ENCODE peak calls at places on chromosome 1, in seven cellular contexts. D, N, H, A, X, M and S are unnamed samples.

GRCh38 chr1:167594827-167595226 is 35.2 kb upstream of the RCSD1 start:
- DNase-seq in D (no peak), A (no peak), X (no peak), M (no peak), N (no peak), H (no peak), S (no peak)

GRCh38 chr1:79193211-79194079 is 186.9 kb upstream of the ADGRL4 start:
- DNase-seq in N (peak), X (no peak), A (peak), H (peak), D (peak), M (no peak), S (peak)

GRCh38 chr1:162538815-162539431 is 22.6 kb upstream of the UAP1 start:
- DNase-seq in D (no peak), A (peak), M (no peak), X (no peak), H (no peak), N (no peak), S (no peak)

GRCh38 chr1:26161408-26162219 is 2.7 kb downstream of the FAM110D start:
- DNase-seq in X (peak), N (peak), D (peak), A (no peak), M (peak), H (peak), S (no peak)

GRCh38 chr1:246279402-246279801 is 227.7 kb downstream of the SMYD3 start:
- DNase-seq in M (no peak), N (no peak), A (no peak), X (no peak), D (no peak), H (no peak), S (no peak)

GRCh38 chr1:115284209-115284608 is 53.8 kb downstream of the NGF start:
- DNase-seq in D (no peak), H (no peak), A (no peak), N (no peak), X (no peak), M (no peak), S (no peak)

GRCh38 chr1:229661897-229662296 is 35.9 kb downstream of the URB2 start:
- DNase-seq in D (no peak), N (no peak), H (no peak), A (no peak), M (no peak), X (no peak), S (no peak)

GRCh38 chr1:41397943-41398342 is 36.7 kb downstream of the FOXO6 start:
- DNase-seq in A (no peak), D (no peak), X (no peak), M (no peak), H (no peak), N (no peak), S (no peak)

GRCh38 chr1:183011859-183012258 is 11.4 kb upstream of the LAMC1 start:
- DNase-seq in A (no peak), D (no peak), X (no peak), H (no peak), N (no peak), M (no peak), S (no peak)

GRCh38 chr1:64092851-64093371 is 110.5 kb upstream of the UBE2U start:
- DNase-seq in D (no peak), M (no peak), X (no peak), N (no peak), A (no peak), H (no peak), S (no peak)

GRCh38 chr1:183139281-183139942 is 46.7 kb upstream of the LAMC2 start:
- DNase-seq in A (no peak), D (no peak), H (no peak), X (no peak), N (no peak), M (peak), S (no peak)

GRCh38 chr1:223180803-223181321 is 37.8 kb upstream of the TLR5 start:
- DNase-seq in N (no peak), M (no peak), H (no peak), X (no peak), A (no peak), D (no peak), S (no peak)

GRCh38 chr1:95183952-95184351 is 50.1 kb upstream of the RWDD3 start:
- DNase-seq in A (no peak), N (no peak), M (no peak), D (no peak), X (no peak), H (no peak), S (no peak)

GRCh38 chr1:7299994-7300393 is 471.1 kb upstream of the VAMP3 start:
- DNase-seq in A (no peak), X (no peak), M (peak), H (no peak), D (no peak), N (no peak), S (no peak)

GRCh38 chr1:226978350-226979114 is 38.4 kb downstream of the COQ8A start:
- DNase-seq in X (no peak), M (no peak), H (no peak), A (no peak), N (no peak), D (no peak), S (no peak)

GRCh38 chr1:98420376-98421097 is 241.0 kb upstream of the SNX7 start:
- DNase-seq in D (no peak), N (no peak), H (no peak), A (no peak), X (no peak), M (no peak), S (no peak)

GRCh38 chr1:201504799-201505504 is 2.0 kb downstream of the CSRP1 start:
- DNase-seq in A (no peak), X (no peak), M (peak), D (no peak), H (no peak), N (no peak), S (peak)

GRCh38 chr1:110535985-110536384 is 17.0 kb upstream of the KCNA10 start:
- DNase-seq in M (no peak), A (no peak), N (no peak), H (no peak), X (no peak), D (no peak), S (no peak)

GRCh38 chr1:46134660-46135331 is 2.4 kb upstream of the PIK3R3 start:
- DNase-seq in A (no peak), H (no peak), N (peak), M (peak), X (no peak), D (no peak), S (no peak)

GRCh38 chr1:179742717-179743678 is at the start of gene FAM163A:
- DNase-seq in X (peak), A (no peak), H (peak), N (no peak), M (peak), D (peak), S (no peak)

GRCh38 chr1:7471836-7472235 is 299.3 kb upstream of the VAMP3 start:
- DNase-seq in X (no peak), A (no peak), M (no peak), H (no peak), D (no peak), N (no peak), S (no peak)

GRCh38 chr1:2148691-2149090 is 45.9 kb downstream of the FAAP20 start:
- DNase-seq in H (no peak), D (no peak), M (no peak), X (no peak), A (no peak), N (no peak), S (peak)

GRCh38 chr1:209900734-209901133 is 37.3 kb upstream of the SYT14 start:
- DNase-seq in D (no peak), X (peak), M (no peak), H (no peak), A (no peak), N (no peak), S (no peak)

GRCh38 chr1:209405183-209405823 is 178.2 kb upstream of the CAMK1G start:
- DNase-seq in A (no peak), H (peak), X (no peak), N (no peak), M (no peak), D (no peak), S (no peak)

GRCh38 chr1:56866656-56867055 is 12.1 kb downstream of the C8A start:
- DNase-seq in D (no peak), N (no peak), M (no peak), H (no peak), X (no peak), A (no peak), S (no peak)

GRCh38 chr1:3553166-3553939 is 58.0 kb downstream of the MEGF6 start:
- DNase-seq in X (peak), H (no peak), M (peak), A (no peak), D (no peak), N (no peak), S (no peak)

GRCh38 chr1:54582566-54583306 is 34.7 kb downstream of the ACOT11 start:
- DNase-seq in M (no peak), N (no peak), D (peak), X (peak), A (no peak), H (peak), S (no peak)

GRCh38 chr1:184023133-184023532 is 14.4 kb downstream of the COLGALT2 start:
- DNase-seq in H (no peak), N (no peak), M (no peak), X (no peak), D (no peak), A (no peak), S (no peak)

GRCh38 chr1:216238844-216239243 is 184.4 kb downstream of the USH2A start:
- DNase-seq in X (peak), M (no peak), N (no peak), D (no peak), A (no peak), H (no peak), S (no peak)

GRCh38 chr1:43365678-43366077 is 2.1 kb downstream of the ELOVL1 start:
- DNase-seq in D (no peak), X (no peak), A (no peak), M (no peak), H (no peak), N (no peak), S (no peak)

GRCh38 chr1:46520063-46520911 is 30.7 kb downstream of the DMBX1 start:
- DNase-seq in H (peak), M (peak), D (peak), X (no peak), N (no peak), A (peak), S (no peak)

GRCh38 chr1:84892657-84893618 is at the start of gene LPAR3:
- DNase-seq in M (peak), N (no peak), D (peak), H (peak), X (peak), A (peak), S (no peak)

GRCh38 chr1:236495359-236496120 is 28.2 kb upstream of the LGALS8 start:
- DNase-seq in D (peak), M (peak), X (no peak), N (no peak), H (peak), A (no peak), S (no peak)

GRCh38 chr1:43441166-43441893 is 12.4 kb downstream of the HYI start:
- DNase-seq in D (no peak), M (no peak), N (no peak), A (no peak), H (no peak), X (no peak), S (no peak)

GRCh38 chr1:244826712-244827111 is 8.7 kb upstream of the COX20 start:
- DNase-seq in H (no peak), X (no peak), M (no peak), D (no peak), A (no peak), N (no peak), S (no peak)

GRCh38 chr1:231694081-231694443 is 67.5 kb downstream of the DISC1 start:
- DNase-seq in X (peak), A (no peak), D (no peak), H (no peak), M (no peak), N (no peak), S (no peak)

GRCh38 chr1:159012495-159012894 is 2.8 kb downstream of the IFI16 start:
- DNase-seq in X (no peak), N (peak), A (no peak), H (no peak), M (no peak), D (peak), S (peak)

DNA sequence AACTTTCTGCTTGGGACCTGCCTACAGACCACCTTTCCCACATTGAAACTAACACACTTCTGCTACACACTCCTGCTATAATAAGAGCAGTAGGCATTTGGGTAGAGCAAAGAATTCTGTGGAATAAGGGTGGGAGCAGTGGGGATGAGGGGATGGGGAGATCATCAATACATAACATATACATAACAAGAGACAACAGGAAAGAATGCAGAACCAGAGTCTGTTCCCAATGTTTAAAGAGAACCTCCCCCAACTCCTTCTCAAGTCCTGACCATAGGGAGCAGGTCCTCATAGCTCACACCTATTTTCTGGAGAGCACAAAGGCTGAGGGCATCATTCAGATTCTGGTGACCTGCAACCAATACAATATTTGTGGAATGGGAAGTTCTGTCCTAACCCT is 121.6 kb upstream of the BARHL2 start:
- DNase-seq in M (no peak), D (no peak), A (no peak), H (peak), X (no peak), N (no peak), S (no peak)
- H3K4me3 ChIP-seq in M (no peak), D (no peak), A (no peak), H (peak), X (no peak), N (no peak), S (no peak)

DNA sequence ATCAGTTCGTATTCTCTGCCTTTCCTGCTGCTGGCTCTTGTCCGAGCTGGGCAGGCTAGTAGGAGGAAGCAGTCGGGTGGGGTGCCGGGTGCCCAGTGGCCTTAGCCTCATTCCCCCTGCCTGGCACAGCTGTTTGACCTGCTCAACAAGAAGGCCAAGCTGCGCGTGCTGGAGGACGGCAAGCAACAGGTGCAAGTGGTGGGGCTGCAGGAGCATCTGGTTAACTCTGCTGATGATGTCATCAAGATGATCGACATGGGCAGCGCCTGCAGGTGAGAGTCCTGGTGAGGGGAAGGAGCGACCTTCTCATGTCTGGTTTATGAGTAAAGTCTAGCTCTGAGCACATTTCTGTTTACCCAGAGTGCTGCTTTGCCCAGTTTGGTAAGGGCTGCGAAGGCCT is 16.3 kb upstream of the RPS8 start:
- DNase-seq in X (no peak), A (no peak), N (no peak), H (no peak), M (no peak), D (no peak), S (no peak)
- TF ChIP-seq EZH2phosphoT487 in X (no peak), A (no peak), N (no peak), H (no peak), M (no peak), D (no peak), S (no peak)

GRCh38 chr1:67414574-67414973 is 15.6 kb downstream of the SERBP1 start:
- DNase-seq in M (no peak), A (no peak), H (no peak), D (no peak), X (no peak), N (no peak), S (no peak)
- H3K4me3 ChIP-seq in M (no peak), A (no peak), H (no peak), D (no peak), X (no peak), N (no peak), S (no peak)

GRCh38 chr1:185835191-185835590 is 101.0 kb downstream of the HMCN1 start:
- DNase-seq in D (no peak), N (no peak), M (no peak), H (no peak), A (no peak), X (no peak), S (no peak)
- TF ChIP-seq EZH2phosphoT487 in D (no peak), N (no peak), M (no peak), H (no peak), A (no peak), X (no peak), S (no peak)